ENCODE peak calls at places on chromosomes 4 and X, in six cellular contexts. I, K, U, Q, O and A are unnamed samples.

GRCh38 chr4:185341841-185342240 is 53.9 kb downstream of the LRP2BP start:
- DNase-seq in I (no peak), K (no peak), U (no peak), Q (no peak), O (no peak), A (no peak)

GRCh38 chr4:4575284-4576211 is 33.7 kb upstream of the STX18 start:
- DNase-seq in I (peak; percentile 86), K (no peak), U (peak; percentile 65), Q (peak; percentile 73), O (peak; percentile 88), A (peak; percentile 18)

GRCh38 chrX:26286836-26287235 is 70.9 kb downstream of the MAGEB5 start:
- DNase-seq in I (no peak), K (no peak), U (no peak), Q (no peak), O (no peak), A (no peak)

GRCh38 chrX:97050413-97050812 is 166.7 kb downstream of the RPA4 start:
- DNase-seq in I (no peak), K (no peak), U (no peak), Q (no peak), O (no peak), A (no peak)

GRCh38 chr4:2962614-2963184 is 507 bp downstream of the NOP14 start:
- DNase-seq in I (peak; percentile 68), K (no peak), U (no peak), Q (no peak), O (peak; percentile 83), A (peak; percentile 36)

GRCh38 chr4:85682391-85682790 is 207.4 kb downstream of the ARHGAP24 start:
- DNase-seq in I (no peak), K (no peak), U (no peak), Q (no peak), O (no peak), A (no peak)

GRCh38 chrX:2391869-2392606 is 108.7 kb downstream of the DHRSX start:
- DNase-seq in I (peak; percentile 81), K (no peak), U (no peak), Q (no peak), O (no peak), A (peak; percentile 48)

GRCh38 chrX:53312946-53313745 is 31.8 kb upstream of the IQSEC2 start:
- DNase-seq in I (peak; percentile 69), K (peak; percentile 60), U (peak; percentile 39), Q (peak; percentile 26), O (peak; percentile 81), A (no peak)

GRCh38 chrX:112555831-112556230 is 123.9 kb downstream of the LHFPL1 start:
- DNase-seq in I (no peak), K (no peak), U (no peak), Q (no peak), O (no peak), A (no peak)

GRCh38 chrX:63929608-63930007 is 144.6 kb upstream of the ARHGEF9 start:
- DNase-seq in I (no peak), K (no peak), U (no peak), Q (no peak), O (no peak), A (no peak)

GRCh38 chr4:106569151-106570029 is 200.8 kb upstream of the GIMD1 start:
- DNase-seq in I (no peak), K (no peak), U (no peak), Q (no peak), O (no peak), A (no peak)

GRCh38 chrX:24956828-24957227 is 58.9 kb downstream of the ARX start:
- DNase-seq in I (no peak), K (no peak), U (no peak), Q (no peak), O (no peak), A (peak; percentile 12)

GRCh38 chr4:893276-893994 is 38.7 kb downstream of the GAK start:
- DNase-seq in I (no peak), K (no peak), U (no peak), Q (no peak), O (no peak), A (no peak)

GRCh38 chr4:126794363-126794762 is 838.4 kb upstream of the INTU start:
- DNase-seq in I (no peak), K (no peak), U (no peak), Q (no peak), O (no peak), A (no peak)

GRCh38 chr4:38980903-38981676 is 51.1 kb downstream of the TMEM156 start:
- DNase-seq in I (no peak), K (no peak), U (no peak), Q (no peak), O (no peak), A (no peak)

GRCh38 chrX:150362599-150363481 is at the start of gene MAMLD1:
- DNase-seq in I (peak; percentile 61), K (peak; percentile 56), U (peak; percentile 75), Q (peak; percentile 68), O (peak; percentile 91), A (peak; percentile 56)

GRCh38 chrX:40146471-40147398 is 49.0 kb upstream of the BCOR start:
- DNase-seq in I (peak; percentile 75), K (no peak), U (no peak), Q (peak; percentile 22), O (no peak), A (peak; percentile 39)

GRCh38 chrX:106415276-106415895 is 196.4 kb upstream of the RADX start:
- DNase-seq in I (peak; percentile 51), K (no peak), U (no peak), Q (no peak), O (no peak), A (no peak)

GRCh38 chrX:69493193-69493592 is 10.9 kb upstream of the NALF2 start:
- DNase-seq in I (peak; percentile 37), K (no peak), U (no peak), Q (peak; percentile 6), O (no peak), A (no peak)

GRCh38 chr4:133389029-133389428 is 239.9 kb downstream of the PCDH10 start:
- DNase-seq in I (no peak), K (no peak), U (no peak), Q (no peak), O (no peak), A (no peak)

GRCh38 chrX:131841496-131842410 is 181.3 kb upstream of the STK26 start:
- DNase-seq in I (peak; percentile 63), K (no peak), U (no peak), Q (no peak), O (no peak), A (no peak)

GRCh38 chrX:69124108-69124507 is 41.1 kb downstream of the PJA1 start:
- DNase-seq in I (no peak), K (no peak), U (no peak), Q (no peak), O (no peak), A (no peak)

GRCh38 chr4:637536-637935 is 12.2 kb downstream of the PDE6B start:
- DNase-seq in I (no peak), K (no peak), U (no peak), Q (no peak), O (peak; percentile 63), A (peak; percentile 5)

GRCh38 chrX:45508459-45508858 is 307.8 kb upstream of the DIPK2B start:
- DNase-seq in I (no peak), K (no peak), U (no peak), Q (no peak), O (no peak), A (no peak)

GRCh38 chr4:32206756-32207155 is 1486.6 kb downstream of the PCDH7 start:
- DNase-seq in I (no peak), K (no peak), U (no peak), Q (no peak), O (no peak), A (no peak)

GRCh38 chrX:136738049-136738729 is 42.5 kb downstream of the ARHGEF6 start:
- DNase-seq in I (no peak), K (no peak), U (no peak), Q (no peak), O (no peak), A (no peak)

DNA sequence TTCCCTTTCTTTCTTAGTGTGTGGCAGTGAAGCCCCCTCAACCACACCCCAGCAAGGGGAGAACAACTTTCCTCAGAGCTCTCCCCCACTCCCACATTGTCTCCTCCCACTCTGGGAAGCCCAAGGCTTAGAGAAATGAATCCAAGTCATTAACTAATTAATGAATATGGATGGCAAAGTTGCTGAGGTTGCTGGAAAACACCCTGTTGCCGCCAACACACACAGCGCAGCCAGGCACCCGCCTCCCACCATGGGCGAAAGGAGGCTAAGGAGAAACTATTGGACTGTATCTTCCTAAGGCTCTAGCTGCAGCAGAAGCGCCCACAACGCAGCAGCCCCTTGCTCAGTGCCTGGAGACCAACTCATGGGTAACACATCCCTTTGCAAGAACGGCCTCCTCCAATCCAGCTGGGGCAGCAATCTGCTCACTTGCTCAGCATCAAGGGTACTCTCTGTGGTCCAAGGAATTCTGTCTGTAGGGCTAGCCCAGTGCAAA is 34.2 kb downstream of the TSC22D3 start:
- DNase-seq in I (no peak), K (no peak), U (no peak), Q (no peak), O (no peak), A (no peak)
- H3K4me1 ChIP-seq in I (peaks cover 49% of the 10 kb centered on the region), K (peaks cover 45% of the 10 kb centered on the region), U (peaks cover 92% of the 10 kb centered on the region), Q (peaks cover 46% of the 10 kb centered on the region), O (peaks cover 3% of the 10 kb centered on the region), A (peaks cover 81% of the 10 kb centered on the region)

GRCh38 chrX:51035746-51036145 is 125.2 kb downstream of the BMP15 start:
- DNase-seq in I (no peak), K (no peak), U (no peak), Q (no peak), O (no peak), A (no peak)
- H3K4me1 ChIP-seq in I (no peaks in the 10 kb centered on the region), K (no peaks in the 10 kb centered on the region), U (no peaks in the 10 kb centered on the region), Q (no peaks in the 10 kb centered on the region), O (no peaks in the 10 kb centered on the region), A (no peaks in the 10 kb centered on the region)

GRCh38 chrX:78532363-78532762 is 126.8 kb downstream of the RTL3 start:
- DNase-seq in I (no peak), K (no peak), U (no peak), Q (no peak), O (no peak), A (no peak)
- H3K4me1 ChIP-seq in I (no peaks in the 10 kb centered on the region), K (no peaks in the 10 kb centered on the region), U (no peaks in the 10 kb centered on the region), Q (no peaks in the 10 kb centered on the region), O (no peaks in the 10 kb centered on the region), A (no peaks in the 10 kb centered on the region)

DNA sequence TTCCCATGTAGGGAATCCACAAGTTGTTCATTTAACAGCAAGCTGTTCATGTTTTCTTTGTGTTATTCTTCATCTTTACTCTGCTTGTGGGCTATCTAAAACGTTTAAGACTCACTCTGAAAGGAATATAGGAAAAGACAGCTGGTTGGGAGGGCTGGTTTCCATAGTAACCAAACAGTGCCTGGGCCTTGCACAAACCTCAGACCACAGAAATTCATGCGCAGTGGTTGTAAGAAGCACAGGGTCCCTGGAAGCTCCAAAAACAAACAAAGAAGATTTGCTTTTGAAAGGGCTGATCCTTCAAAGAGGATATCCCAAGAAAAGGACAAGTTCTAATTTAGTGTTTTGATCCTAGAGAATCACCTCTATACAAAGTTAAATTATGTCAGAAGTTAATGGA is 7.8 kb downstream of the SERTM2 start:
- DNase-seq in I (peak; percentile 73), K (no peak), U (no peak), Q (no peak), O (no peak), A (no peak)
- H3K4me1 ChIP-seq in I (no peaks in the 10 kb centered on the region), K (no peaks in the 10 kb centered on the region), U (no peaks in the 10 kb centered on the region), Q (no peaks in the 10 kb centered on the region), O (no peaks in the 10 kb centered on the region), A (no peaks in the 10 kb centered on the region)

GRCh38 chr4:94517492-94517891 is 65.8 kb downstream of the PDLIM5 start:
- DNase-seq in I (no peak), K (no peak), U (no peak), Q (no peak), O (no peak), A (no peak)
- H3K4me1 ChIP-seq in I (peaks cover 13% of the 10 kb centered on the region), K (peaks cover 21% of the 10 kb centered on the region), U (peaks cover 89% of the 10 kb centered on the region), Q (peaks cover 65% of the 10 kb centered on the region), O (peaks cover 2% of the 10 kb centered on the region), A (peaks cover 91% of the 10 kb centered on the region)